ENCODE peak calls at places on chromosomes 4 and X, in nine cellular contexts. R, C, K, N, P, I, Y, U and Z are unnamed samples.

GRCh38 chr4:2935762-2936743 is 27.2 kb downstream of the NOP14 start:
- DNase-seq in Y (no peak), I (peak; percentile 33), U (peak; percentile 69), K (no peak), R (no peak), N (no peak), C (no peak), P (no peak), Z (peak; percentile 90)

GRCh38 chrX:40570346-40571093 is 10.2 kb upstream of the ATP6AP2 start:
- DNase-seq in R (no peak), C (no peak), I (peak; percentile 3), K (no peak), N (no peak), P (no peak), Y (no peak), U (no peak), Z (no peak)

GRCh38 chr4:153451931-153452660 is 14.1 kb upstream of the TMEM131L start:
- DNase-seq in I (no peak), C (no peak), P (no peak), U (no peak), K (peak; percentile 49), Y (no peak), N (no peak), R (no peak), Z (no peak)

GRCh38 chr4:69546121-69546520 is 50.4 kb upstream of the UGT2B4 start:
- DNase-seq in P (no peak), I (peak; percentile 24), K (no peak), R (no peak), U (no peak), C (no peak), N (no peak), Y (no peak), Z (no peak)

GRCh38 chr4:76002176-76002575 is 5.1 kb downstream of the CXCL9 start:
- DNase-seq in I (peak; percentile 43), K (no peak), U (no peak), R (peak; percentile 16), P (no peak), N (no peak), C (no peak), Y (no peak), Z (no peak)

GRCh38 chr4:139532951-139533350 is 23.1 kb downstream of the SETD7 start:
- DNase-seq in P (no peak), I (no peak), K (no peak), Y (no peak), N (no peak), U (no peak), R (no peak), C (no peak), Z (no peak)

GRCh38 chr4:136002316-136002715 is 1530.0 kb downstream of the PCDH18 start:
- DNase-seq in P (no peak), N (no peak), Y (no peak), C (no peak), I (no peak), R (no peak), U (no peak), K (no peak), Z (no peak)

GRCh38 chr4:30767147-30767546 is 47.0 kb downstream of the PCDH7 start:
- DNase-seq in Y (no peak), P (no peak), C (no peak), I (no peak), R (no peak), K (no peak), U (peak; percentile 72), N (no peak), Z (no peak)

GRCh38 chr4:25938251-25939186 is 24.5 kb downstream of the SMIM20 start:
- DNase-seq in N (peak; percentile 72), P (no peak), I (peak; percentile 65), C (no peak), R (peak; percentile 65), U (no peak), Y (peak; percentile 57), K (no peak), Z (no peak)

GRCh38 chrX:9278475-9279270 is 186.2 kb upstream of the TBL1X start:
- DNase-seq in I (peak; percentile 10), U (no peak), C (no peak), K (no peak), P (no peak), R (no peak), Y (no peak), N (no peak), Z (no peak)
- H3K4me3 ChIP-seq in I (no peak overlapping the region), U (no peak overlapping the region), C (no peak overlapping the region), K (peak overlapping the region; percentile 6), P (no peak overlapping the region), R (no peak overlapping the region), Y (no peak overlapping the region), N (no peak overlapping the region), Z (no peak overlapping the region)

GRCh38 chr4:7193040-7193958 is 961 bp downstream of the SORCS2 start:
- DNase-seq in C (no peak), I (no peak), N (no peak), P (no peak), Y (no peak), U (no peak), R (no peak), K (peak; percentile 53), Z (no peak)
- H3K27me3 ChIP-seq in C (no peaks in the 10 kb centered on the region), I (peaks cover 68% of the 10 kb centered on the region), N (no peaks in the 10 kb centered on the region), P (peaks cover 69% of the 10 kb centered on the region), Y (peaks cover 23% of the 10 kb centered on the region), U (peaks cover 19% of the 10 kb centered on the region), R (peaks cover 34% of the 10 kb centered on the region), K (peaks cover 62% of the 10 kb centered on the region), Z (peaks cover 4% of the 10 kb centered on the region)

GRCh38 chr4:5897674-5898073 is 4.8 kb upstream of the CRMP1 start:
- DNase-seq in K (no peak), P (no peak), Y (no peak), C (no peak), N (no peak), U (no peak), I (no peak), R (no peak), Z (no peak)
- H3K4me1 ChIP-seq in K (no peaks in the 10 kb centered on the region), P (no peaks in the 10 kb centered on the region), Y (no peaks in the 10 kb centered on the region), C (peaks cover 3% of the 10 kb centered on the region), N (no peaks in the 10 kb centered on the region), U (no peaks in the 10 kb centered on the region), I (no peaks in the 10 kb centered on the region), R (no peaks in the 10 kb centered on the region), Z (no peaks in the 10 kb centered on the region)

GRCh38 chrX:68594769-68595168 is 52.7 kb upstream of the STARD8 start:
- DNase-seq in U (no peak), C (no peak), P (no peak), K (no peak), R (no peak), I (no peak), Y (no peak), N (no peak), Z (no peak)

GRCh38 chrX:68584221-68584620 is 63.2 kb upstream of the STARD8 start:
- DNase-seq in C (no peak), K (no peak), U (no peak), R (no peak), Y (no peak), N (no peak), I (no peak), P (no peak), Z (no peak)

GRCh38 chrX:68589372-68589753 is 58.1 kb upstream of the STARD8 start:
- DNase-seq in I (no peak), K (no peak), C (no peak), P (no peak), Y (no peak), R (no peak), N (no peak), U (no peak), Z (no peak)

DNA sequence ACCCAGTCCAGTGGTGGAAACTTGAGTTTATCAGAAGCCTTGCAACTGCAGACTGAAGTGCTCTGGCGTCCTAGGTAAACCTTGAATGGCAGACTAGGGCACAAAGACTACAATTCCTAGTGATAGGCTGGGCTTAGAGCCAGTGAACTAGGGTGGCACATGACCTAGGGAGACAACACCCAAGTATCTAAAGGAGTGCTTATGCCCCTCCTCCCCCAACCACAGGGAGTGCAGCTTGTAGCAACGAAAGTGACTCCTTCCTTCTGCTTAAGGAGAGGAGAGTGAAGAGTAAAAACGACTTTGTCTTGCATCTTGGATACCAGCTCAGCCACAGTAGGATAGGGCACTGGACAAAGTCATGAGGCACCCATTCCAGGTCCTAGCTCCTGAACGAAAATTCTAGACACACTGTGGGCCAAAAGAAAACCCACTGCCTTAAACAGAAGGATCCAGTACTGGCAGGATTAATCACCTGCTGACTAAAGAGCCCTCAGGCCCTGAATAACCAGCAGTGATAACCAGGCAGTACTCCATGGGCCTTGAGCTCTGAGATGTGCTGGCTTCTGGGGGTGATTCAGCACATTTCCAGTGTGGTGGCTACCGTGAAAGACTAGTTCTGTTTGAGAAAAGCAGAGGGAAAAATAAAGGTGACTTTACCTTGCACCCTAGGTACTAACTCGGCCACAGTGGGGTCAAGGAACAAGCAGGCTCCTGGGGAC is 58.7 kb upstream of the STARD8 start:
- DNase-seq in Y (no peak), P (no peak), I (no peak), N (no peak), C (no peak), U (no peak), K (no peak), R (no peak), Z (no peak)
- H3K4me3 ChIP-seq in Y (no peak overlapping the region), P (no peak overlapping the region), I (no peak overlapping the region), N (no peak overlapping the region), C (no peak overlapping the region), U (no peak overlapping the region), K (no peak overlapping the region), R (no peak overlapping the region), Z (no peak overlapping the region)